ENCODE peak calls at places on chromosomes 4 and X, in ten cellular contexts. F is H7; V is DND-41; P is ELR; Y is ureter; M is AG10803; Z is Caco-2; B is COR-L47; O is fibroblast of lung; U is stimulated activated CD4-positive, alpha-beta T cell treated with anti-CD3 and anti-CD28 coated beads, Interleukin-15, amount 100 ng/mL, for 1 hour. T is an unnamed sample.

GRCh38 chrX:119655125-119655524 is 37.8 kb downstream of the SEPTIN6 start:
- DNase-seq in F (no peak), V (no peak), P (peak; percentile 77), Y (no peak), M (peak; percentile 62), Z (no peak), B (no peak), O (peak; percentile 90), U (peak; percentile 40), T (no peak)

GRCh38 chr4:128880662-128881061 is 71.2 kb downstream of the JADE1 start:
- DNase-seq in F (no peak), V (no peak), P (no peak), Y (no peak), M (no peak), Z (no peak), B (no peak), O (no peak), U (no peak), T (no peak)

GRCh38 chrX:130083656-130084382 is 26.5 kb downstream of the ELF4 start:
- DNase-seq in F (peak; percentile 49), V (no peak), P (no peak), Y (no peak), M (no peak), Z (no peak), B (no peak), O (no peak), U (no peak), T (no peak)

GRCh38 chrX:75038925-75039324 is 113.7 kb upstream of the NEXMIF start:
- DNase-seq in F (no peak), V (peak; percentile 8), P (peak; percentile 33), Y (no peak), M (peak; percentile 9), Z (peak; percentile 4), B (no peak), O (peak; percentile 6), U (no peak), T (peak; percentile 33)

GRCh38 chr4:6470502-6471302 is 1.7 kb downstream of the PPP2R2C start:
- DNase-seq in F (peak; percentile 87), V (no peak), P (peak; percentile 52), Y (peak; percentile 44), M (peak; percentile 37), Z (no peak), B (peak; percentile 32), O (peak; percentile 41), U (no peak), T (no peak)

GRCh38 chr4:101782546-101782945 is 8.0 kb upstream of the BANK1 start:
- DNase-seq in F (no peak), V (no peak), P (no peak), Y (no peak), M (no peak), Z (no peak), B (no peak), O (no peak), U (no peak), T (no peak)

GRCh38 chrX:3549442-3549875 is 164.0 kb downstream of the PRKX start:
- DNase-seq in F (no peak), V (no peak), P (peak; percentile 45), Y (no peak), M (peak; percentile 66), Z (peak; percentile 6), B (no peak), O (no peak), U (no peak), T (no peak)

GRCh38 chr4:13881880-13882279 is 254.4 kb upstream of the BOD1L1 start:
- DNase-seq in F (no peak), V (no peak), P (no peak), Y (no peak), M (no peak), Z (no peak), B (no peak), O (no peak), U (no peak), T (no peak)

GRCh38 chr4:155854597-155855226 is 11.4 kb downstream of the ASIC5 start:
- DNase-seq in F (no peak), V (no peak), P (peak; percentile 30), Y (no peak), M (peak; percentile 43), Z (no peak), B (no peak), O (peak; percentile 79), U (no peak), T (no peak)

GRCh38 chr4:7867701-7868429 is 71.8 kb downstream of the AFAP1 start:
- DNase-seq in F (no peak), V (no peak), P (peak; percentile 50), Y (no peak), M (no peak), Z (no peak), B (no peak), O (peak; percentile 63), U (no peak), T (no peak)

GRCh38 chr4:92447265-92447905 is 143.6 kb downstream of the GRID2 start:
- DNase-seq in F (no peak), V (no peak), P (no peak), Y (no peak), M (no peak), Z (no peak), B (no peak), O (peak; percentile 3), U (no peak), T (no peak)

GRCh38 chr4:150005537-150005936 is 72.7 kb upstream of the DCLK2 start:
- DNase-seq in F (no peak), V (no peak), P (no peak), Y (no peak), M (no peak), Z (no peak), B (no peak), O (peak; percentile 33), U (no peak), T (no peak)

GRCh38 chrX:77017093-77017492 is 430.1 kb upstream of the FGF16 start:
- DNase-seq in F (no peak), V (no peak), P (no peak), Y (no peak), M (no peak), Z (no peak), B (no peak), O (no peak), U (no peak), T (no peak)

T was measured in Jurkat, Clone E6-1.